ENCODE peak calls at places on chromosomes 13 and 19, in seven cellular contexts. Q is mesenchymal stem cell, J is mesendoderm, E is neuronal stem cell, O is IMR-90, U is H1, T is trophoblast cell. F is an unnamed sample.

GRCh38 chr19:17103177-17103576 is 27.6 kb downstream of the MYO9B start:
- DNase-seq in Q (peak), E (no peak), O (peak), J (peak), T (no peak), U (peak), F (peak)

GRCh38 chr13:27524981-27525975 is 74.9 kb upstream of the MTIF3 start:
- DNase-seq in Q (no peak), T (no peak), U (no peak), E (no peak), J (no peak), O (no peak), F (no peak)

GRCh38 chr13:93364166-93364565 is 137.6 kb downstream of the GPC6 start:
- DNase-seq in U (no peak), T (no peak), E (no peak), J (no peak), O (peak), Q (peak), F (no peak)

GRCh38 chr19:18590273-18591272 is 2.0 kb downstream of the REX1BD start:
- DNase-seq in O (peak), U (peak), J (peak), Q (peak), E (peak), T (no peak), F (peak)

GRCh38 chr13:114070098-114070799 is 62.2 kb downstream of the RASA3 start:
- DNase-seq in E (no peak), U (no peak), T (no peak), J (no peak), Q (no peak), O (no peak), F (no peak)

GRCh38 chr19:54871713-54872112 is 2.3 kb upstream of the FCAR start:
- DNase-seq in E (no peak), T (no peak), J (no peak), O (no peak), Q (no peak), U (no peak), F (no peak)

GRCh38 chr19:35144259-35144599 is 1.2 kb downstream of the FXYD7 start:
- DNase-seq in T (no peak), U (no peak), Q (no peak), J (no peak), O (no peak), E (no peak), F (no peak)

GRCh38 chr13:112250788-112251445 is 125.2 kb upstream of the SPACA7 start:
- DNase-seq in J (no peak), Q (no peak), E (no peak), T (no peak), U (peak), O (no peak), F (no peak)

GRCh38 chr13:50123002-50123401 is 107.8 kb downstream of the KCNRG start:
- DNase-seq in J (peak), Q (no peak), U (no peak), T (no peak), E (no peak), O (no peak), F (no peak)

GRCh38 chr19:49691243-49692101 is 556 bp downstream of the CPT1C start:
- DNase-seq in O (peak), Q (peak), J (peak), T (no peak), U (peak), E (peak), F (peak)

GRCh38 chr19:35013820-35014754 is 14.0 kb downstream of the GRAMD1A start:
- DNase-seq in E (no peak), J (no peak), Q (no peak), T (no peak), O (no peak), U (no peak), F (no peak)

GRCh38 chr19:47093841-47094240 is 19.7 kb downstream of the ZC3H4 start:
- DNase-seq in U (no peak), E (no peak), J (no peak), Q (no peak), O (no peak), T (no peak), F (no peak)

GRCh38 chr19:4375620-4376228 is 24.6 kb downstream of the SH3GL1 start:
- DNase-seq in Q (peak), O (peak), E (no peak), J (peak), U (no peak), T (peak), F (no peak)

GRCh38 chr19:15294591-15294990 is 37.7 kb downstream of the BRD4 start:
- DNase-seq in T (no peak), O (no peak), U (no peak), J (no peak), Q (no peak), E (no peak), F (no peak)

GRCh38 chr19:40317338-40317737 is 30.9 kb downstream of the C19orf47 start:
- DNase-seq in Q (no peak), O (no peak), E (no peak), U (no peak), J (no peak), T (no peak), F (no peak)

GRCh38 chr19:50383307-50383851 is 768 bp upstream of the POLD1 start:
- DNase-seq in O (no peak), Q (no peak), T (no peak), E (no peak), J (peak), U (no peak), F (peak)

GRCh38 chr13:28653111-28653510 is 5.8 kb upstream of the POMP start:
- DNase-seq in O (no peak), U (no peak), T (no peak), J (no peak), E (no peak), Q (no peak), F (no peak)

GRCh38 chr13:77535448-77535847 is at the start of gene SCEL:
- DNase-seq in E (no peak), T (no peak), O (no peak), Q (no peak), J (peak), U (no peak), F (no peak)

GRCh38 chr19:40144151-40144550 is 47.1 kb upstream of the MAP3K10 start:
- DNase-seq in U (no peak), E (no peak), J (no peak), T (no peak), O (no peak), Q (no peak), F (no peak)

GRCh38 chr13:65966991-65967451 is 1263.1 kb downstream of the PCDH9 start:
- DNase-seq in T (no peak), O (peak), Q (peak), U (no peak), E (no peak), J (peak), F (peak)

GRCh38 chr19:411723-412355 is 2.9 kb upstream of the C2CD4C start:
- DNase-seq in O (no peak), Q (no peak), J (no peak), E (no peak), U (peak), T (no peak), F (no peak)

GRCh38 chr13:90882551-90882950 is 464.9 kb upstream of the MIR17HG start:
- DNase-seq in O (no peak), J (no peak), T (no peak), E (no peak), U (no peak), Q (no peak), F (no peak)

GRCh38 chr19:17020380-17020779 is 6.2 kb downstream of the CPAMD8 start:
- DNase-seq in E (no peak), O (no peak), Q (peak), J (no peak), U (no peak), T (no peak), F (no peak)

GRCh38 chr19:41688098-41688497 is at the start of gene CEACAM7:
- DNase-seq in T (no peak), E (no peak), Q (no peak), O (no peak), U (no peak), J (no peak), F (no peak)

GRCh38 chr13:24744247-24744646 is 19.7 kb upstream of the RNF17 start:
- DNase-seq in U (no peak), E (no peak), J (no peak), T (no peak), O (no peak), Q (no peak), F (no peak)

GRCh38 chr13:103640617-103641016 is 574.4 kb upstream of the SLC10A2 start:
- DNase-seq in T (no peak), E (no peak), U (no peak), Q (no peak), O (no peak), J (no peak), F (no peak)

DNA sequence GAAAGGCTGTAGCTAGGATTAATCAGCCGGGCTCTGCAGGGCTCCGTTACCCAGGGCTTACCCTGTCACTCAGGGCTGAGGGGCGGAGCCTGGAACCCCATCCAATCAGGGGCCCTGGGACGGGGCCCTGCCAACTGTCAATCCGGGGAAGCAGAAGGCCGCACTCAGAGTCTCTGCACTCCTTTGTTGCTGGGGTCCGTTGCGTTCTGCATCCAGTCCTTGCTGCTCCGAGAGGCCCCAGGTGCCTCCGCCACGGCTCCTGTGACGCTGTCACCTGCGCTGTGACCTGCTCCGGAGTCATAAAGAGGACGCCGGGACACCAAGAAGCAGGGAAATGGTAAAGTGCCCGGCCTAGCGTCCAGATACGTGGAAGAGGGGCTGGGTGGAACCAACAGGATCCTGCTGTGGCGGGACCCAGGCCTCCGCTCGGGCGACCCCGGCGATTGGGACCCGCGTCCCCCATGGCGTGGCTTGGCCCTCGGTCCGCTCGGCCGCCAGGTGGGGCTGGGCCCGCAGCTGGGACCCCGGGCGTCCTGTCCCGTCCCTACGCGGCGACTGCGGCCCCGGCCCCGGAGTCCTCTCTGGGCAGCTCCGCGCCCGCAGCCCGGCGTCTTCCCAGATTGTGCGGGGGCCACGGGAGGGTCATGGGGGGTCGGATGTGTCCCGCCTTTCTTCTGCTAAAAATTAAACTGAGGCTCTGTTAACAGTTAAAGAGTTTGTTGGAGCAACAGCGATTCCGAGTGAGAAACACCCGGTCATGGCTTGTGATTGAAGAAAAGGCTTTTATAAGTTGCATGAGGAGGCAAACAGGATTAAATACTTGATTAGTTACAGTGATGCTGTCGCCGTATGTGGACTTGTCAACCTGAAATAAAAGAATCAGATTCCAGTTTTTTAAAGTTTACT is at the start of gene ZNF491:
- DNase-seq in E (peak), U (peak), T (peak), Q (peak), O (peak), J (peak), F (peak)
- H3K9ac ChIP-seq in E (peak), U (no peak), T (peak), Q (peak), O (peak), J (peak), F (no peak)

GRCh38 chr13:30143671-30144400 is 163.5 kb downstream of the KATNAL1 start:
- DNase-seq in U (no peak), E (no peak), T (no peak), J (no peak), Q (peak), O (peak), F (no peak)

GRCh38 chr13:30141773-30142501 is 165.4 kb downstream of the KATNAL1 start:
- DNase-seq in J (no peak), O (no peak), T (no peak), E (no peak), U (no peak), Q (peak), F (no peak)

GRCh38 chr13:30140973-30141372 is 166.4 kb downstream of the KATNAL1 start:
- DNase-seq in E (no peak), U (no peak), T (no peak), O (no peak), Q (no peak), J (no peak), F (no peak)

GRCh38 chr13:30145709-30146367 is 161.5 kb downstream of the KATNAL1 start:
- DNase-seq in Q (no peak), E (no peak), J (no peak), U (no peak), O (no peak), T (no peak), F (no peak)

DNA sequence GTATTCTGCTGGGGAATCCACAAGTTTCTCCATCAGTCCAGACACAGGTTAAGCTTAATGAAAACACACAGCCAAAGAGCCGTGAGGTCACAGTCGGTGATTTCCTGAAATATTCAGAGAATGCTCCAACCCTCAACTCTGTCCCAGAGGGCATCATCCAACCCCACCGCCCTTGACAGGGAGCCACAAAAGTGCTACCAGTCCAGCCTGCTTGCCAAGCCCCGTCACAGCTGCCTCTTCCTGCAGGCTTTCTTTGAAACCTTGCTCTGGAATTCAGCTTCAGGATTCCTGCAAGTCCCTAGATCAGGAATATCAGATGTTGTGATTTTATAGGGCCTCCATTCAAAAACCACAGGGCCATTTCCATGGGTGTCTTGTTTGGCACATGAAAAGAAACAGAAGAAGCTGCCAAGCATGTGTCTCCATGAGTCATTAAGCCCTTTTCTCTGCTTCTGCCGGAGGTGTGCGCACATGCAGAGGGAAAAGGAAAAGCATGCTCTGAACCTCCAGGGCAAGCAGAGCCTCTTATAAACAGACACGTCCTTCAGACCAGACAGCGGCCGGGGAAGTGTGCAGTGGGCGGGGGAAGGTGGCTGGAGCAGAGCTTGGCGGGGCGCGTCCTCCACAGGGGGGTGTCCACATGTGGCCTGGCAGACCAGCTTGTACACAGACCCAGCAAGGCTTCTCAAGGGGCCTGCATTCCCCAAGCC is 164.7 kb downstream of the KATNAL1 start:
- DNase-seq in E (no peak), Q (peak), T (peak), O (peak), J (peak), U (no peak), F (peak)
- H2BK5ac ChIP-seq in E (no peak), Q (peak), T (peak), O (peak), J (no peak), U (no peak), F (no peak)

GRCh38 chr13:48132961-48133360 is 38.1 kb upstream of the MED4 start:
- DNase-seq in E (no peak), Q (no peak), O (no peak), T (no peak), J (no peak), U (no peak), F (no peak)
- H3K9ac ChIP-seq in E (no peak), Q (no peak), O (no peak), T (no peak), J (no peak), U (no peak), F (no peak)

GRCh38 chr19:30156646-30157045 is 214.6 kb downstream of the URI1 start:
- DNase-seq in J (no peak), E (no peak), U (no peak), Q (no peak), T (no peak), O (no peak), F (no peak)

GRCh38 chr19:30153326-30154210 is 211.5 kb downstream of the URI1 start:
- DNase-seq in T (no peak), O (no peak), Q (no peak), J (no peak), E (no peak), U (no peak), F (no peak)

GRCh38 chr19:30155529-30156200 is 213.6 kb downstream of the URI1 start:
- DNase-seq in Q (no peak), E (no peak), J (no peak), O (no peak), T (no peak), U (no peak), F (no peak)

GRCh38 chr19:30152510-30153291 is 210.7 kb downstream of the URI1 start:
- DNase-seq in U (no peak), J (no peak), E (no peak), T (no peak), Q (no peak), O (no peak), F (no peak)

DNA sequence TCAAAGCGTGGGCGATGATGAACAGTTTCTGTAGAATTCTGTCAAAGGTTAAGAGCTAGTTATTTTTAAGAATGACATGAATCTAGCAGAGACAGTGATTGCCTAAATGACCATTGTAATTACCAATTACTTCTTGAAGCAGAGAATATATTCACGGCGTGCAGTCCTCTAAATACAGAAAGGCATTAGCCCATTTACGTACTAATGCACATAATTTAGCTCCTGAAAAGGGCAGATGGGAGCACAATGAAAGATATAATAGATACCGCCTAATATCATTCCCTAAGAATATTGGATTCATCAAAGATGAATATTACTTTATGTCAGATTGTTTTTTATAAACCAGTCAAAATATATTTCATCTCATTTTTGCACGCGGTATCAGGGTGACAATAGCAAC is 212.4 kb downstream of the URI1 start:
- DNase-seq in J (no peak), O (no peak), E (no peak), U (no peak), Q (no peak), T (no peak), F (no peak)
- H2BK5ac ChIP-seq in J (no peak), O (no peak), E (no peak), U (no peak), Q (no peak), T (no peak), F (no peak)

GRCh38 chr19:8438236-8438635 is 6.5 kb upstream of the HNRNPM start:
- DNase-seq in E (no peak), T (no peak), O (no peak), U (no peak), J (no peak), Q (no peak), F (no peak)
- H3K9ac ChIP-seq in E (no peak), T (no peak), O (no peak), U (no peak), J (no peak), Q (no peak), F (no peak)

F was measured in H9.